ENCODE peak calls at places on chromosomes 7 and 10, in six cellular contexts. One of them, this sample, is unnamed.

GRCh38 chr7:519974-520458 is 370 bp upstream of the PDGFA start:
- DNase-seq in OCI-LY7: no peak
- DNase-seq in stomach: peak; percentile 63
- DNase-seq in GM12878: no peak
- DNase-seq in PC-3: peak; percentile 57
- DNase-seq in psoas muscle: peak; percentile 81
- DNase-seq in this sample: no peak

GRCh38 chr10:133161486-133162051 is 1.6 kb downstream of the KNDC1 start:
- DNase-seq in OCI-LY7: no peak
- DNase-seq in stomach: no peak
- DNase-seq in GM12878: no peak
- DNase-seq in PC-3: peak; percentile 4
- DNase-seq in psoas muscle: no peak
- DNase-seq in this sample: no peak

GRCh38 chr7:36487756-36488336 is 98.2 kb downstream of the ANLN start:
- DNase-seq in OCI-LY7: peak; percentile 39
- DNase-seq in stomach: no peak
- DNase-seq in GM12878: peak; percentile 21
- DNase-seq in PC-3: peak; percentile 81
- DNase-seq in psoas muscle: no peak
- DNase-seq in this sample: peak; percentile 60

GRCh38 chr7:17103984-17104383 is 194.5 kb upstream of the AHR start:
- DNase-seq in OCI-LY7: no peak
- DNase-seq in stomach: no peak
- DNase-seq in GM12878: no peak
- DNase-seq in PC-3: no peak
- DNase-seq in psoas muscle: no peak
- DNase-seq in this sample: no peak

GRCh38 chr10:374354-374753 is 239.1 kb downstream of the ZMYND11 start:
- DNase-seq in OCI-LY7: no peak
- DNase-seq in stomach: no peak
- DNase-seq in GM12878: no peak
- DNase-seq in PC-3: no peak
- DNase-seq in psoas muscle: no peak
- DNase-seq in this sample: no peak

GRCh38 chr7:22357311-22358175 is 589 bp upstream of the RAPGEF5 start:
- DNase-seq in OCI-LY7: no peak
- DNase-seq in stomach: no peak
- DNase-seq in GM12878: no peak
- DNase-seq in PC-3: peak; percentile 64
- DNase-seq in psoas muscle: no peak
- DNase-seq in this sample: peak; percentile 80

GRCh38 chr10:62079885-62080559 is 178.5 kb downstream of the ARID5B start:
- DNase-seq in OCI-LY7: peak; percentile 68
- DNase-seq in stomach: no peak
- DNase-seq in GM12878: peak; percentile 69
- DNase-seq in PC-3: no peak
- DNase-seq in psoas muscle: no peak
- DNase-seq in this sample: no peak

GRCh38 chr10:128137877-128138276 is 11.7 kb upstream of the MKI67 start:
- DNase-seq in OCI-LY7: no peak
- DNase-seq in stomach: no peak
- DNase-seq in GM12878: no peak
- DNase-seq in PC-3: no peak
- DNase-seq in psoas muscle: no peak
- DNase-seq in this sample: peak; percentile 14

GRCh38 chr7:101166909-101167644 is 1.7 kb upstream of the VGF start:
- DNase-seq in OCI-LY7: no peak
- DNase-seq in stomach: no peak
- DNase-seq in GM12878: no peak
- DNase-seq in PC-3: no peak
- DNase-seq in psoas muscle: no peak
- DNase-seq in this sample: no peak

GRCh38 chr10:98205351-98205750 is 62.6 kb downstream of the LOXL4 start:
- DNase-seq in OCI-LY7: no peak
- DNase-seq in stomach: no peak
- DNase-seq in GM12878: no peak
- DNase-seq in PC-3: no peak
- DNase-seq in psoas muscle: no peak
- DNase-seq in this sample: no peak

GRCh38 chr7:34454381-34454780 is 203.6 kb upstream of the NPSR1 start:
- DNase-seq in OCI-LY7: no peak
- DNase-seq in stomach: no peak
- DNase-seq in GM12878: no peak
- DNase-seq in PC-3: no peak
- DNase-seq in psoas muscle: no peak
- DNase-seq in this sample: no peak

GRCh38 chr7:3598855-3599254 is 297.8 kb downstream of the SDK1 start:
- DNase-seq in OCI-LY7: no peak
- DNase-seq in stomach: no peak
- DNase-seq in GM12878: no peak
- DNase-seq in PC-3: no peak
- DNase-seq in psoas muscle: no peak
- DNase-seq in this sample: no peak

DNA sequence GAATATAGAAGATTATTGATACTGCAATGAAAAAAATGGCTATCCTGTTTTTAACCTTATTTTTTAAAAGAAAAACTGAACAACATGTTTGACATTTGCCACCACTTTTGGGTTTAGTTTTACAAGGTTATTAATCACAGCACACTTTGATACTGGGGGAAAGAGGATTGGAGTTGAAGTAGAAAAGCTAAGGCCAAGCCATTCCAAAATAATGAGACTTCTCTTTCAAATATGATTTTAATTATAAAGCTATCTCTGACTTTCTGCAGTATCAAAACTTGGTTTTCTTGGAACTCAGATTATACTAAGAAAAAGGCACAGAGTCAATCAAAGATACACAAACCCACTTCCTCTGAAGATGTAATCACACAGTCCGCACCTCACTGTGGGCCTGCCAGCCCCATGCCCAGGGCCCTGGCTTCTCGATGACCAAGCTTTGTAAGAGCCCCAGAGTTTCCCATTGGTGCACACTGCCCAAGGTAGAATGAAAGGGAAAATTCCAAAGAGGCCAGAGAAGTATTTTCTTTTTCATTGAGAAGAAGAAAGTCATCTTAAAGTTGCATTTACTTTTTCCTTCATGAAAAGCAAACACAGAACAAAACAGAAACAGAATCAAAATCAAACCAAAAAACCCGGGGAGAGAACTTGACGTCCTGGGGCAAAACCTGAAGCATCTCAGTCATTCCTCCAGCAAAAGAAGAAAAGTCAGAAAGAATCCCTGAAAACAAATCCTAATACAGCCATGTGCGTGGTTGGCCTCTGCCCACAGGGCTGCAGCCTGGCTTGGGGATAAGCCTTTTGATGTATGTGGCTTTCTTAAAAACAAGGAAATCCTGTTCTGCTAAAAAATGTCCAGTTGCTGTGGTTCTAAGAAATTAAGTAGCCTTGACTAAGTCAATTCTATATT is 187.7 kb upstream of the KLF6 start:
- DNase-seq in OCI-LY7: no peak
- DNase-seq in stomach: no peak
- DNase-seq in GM12878: no peak
- DNase-seq in PC-3: no peak
- DNase-seq in psoas muscle: no peak
- DNase-seq in this sample: peak; percentile 48
- H3K27ac ChIP-seq in OCI-LY7: no peak overlapping the region
- H3K27ac ChIP-seq in stomach: no peak overlapping the region
- H3K27ac ChIP-seq in GM12878: no peak overlapping the region
- H3K27ac ChIP-seq in PC-3: no peak overlapping the region
- H3K27ac ChIP-seq in psoas muscle: no peak overlapping the region
- H3K27ac ChIP-seq in this sample: peak overlapping the region; percentile 79

GRCh38 chr7:96414931-96415292 is 93.0 kb upstream of the SLC25A13 start:
- DNase-seq in OCI-LY7: peak; percentile 53
- DNase-seq in stomach: no peak
- DNase-seq in GM12878: peak; percentile 7
- DNase-seq in PC-3: peak; percentile 72
- DNase-seq in psoas muscle: no peak
- DNase-seq in this sample: peak; percentile 60

GRCh38 chr7:96417784-96418183 is 95.9 kb upstream of the SLC25A13 start:
- DNase-seq in OCI-LY7: no peak
- DNase-seq in stomach: no peak
- DNase-seq in GM12878: no peak
- DNase-seq in PC-3: no peak
- DNase-seq in psoas muscle: no peak
- DNase-seq in this sample: no peak

GRCh38 chr7:96415293-96415940 is 93.5 kb upstream of the SLC25A13 start:
- DNase-seq in OCI-LY7: no peak
- DNase-seq in stomach: peak; percentile 42
- DNase-seq in GM12878: no peak
- DNase-seq in PC-3: no peak
- DNase-seq in psoas muscle: no peak
- DNase-seq in this sample: peak; percentile 63

GRCh38 chr7:96418600-96418999 is 96.7 kb upstream of the SLC25A13 start:
- DNase-seq in OCI-LY7: no peak
- DNase-seq in stomach: no peak
- DNase-seq in GM12878: no peak
- DNase-seq in PC-3: no peak
- DNase-seq in psoas muscle: no peak
- DNase-seq in this sample: no peak

GRCh38 chr7:96416599-96416998 is 94.7 kb upstream of the SLC25A13 start:
- DNase-seq in OCI-LY7: no peak
- DNase-seq in stomach: no peak
- DNase-seq in GM12878: no peak
- DNase-seq in PC-3: no peak
- DNase-seq in psoas muscle: no peak
- DNase-seq in this sample: no peak
- H3K36me3 ChIP-seq in OCI-LY7: no peaks in the 10 kb centered on the region
- H3K36me3 ChIP-seq in stomach: no peaks in the 10 kb centered on the region
- H3K36me3 ChIP-seq in GM12878: no peaks in the 10 kb centered on the region
- H3K36me3 ChIP-seq in PC-3: no peaks in the 10 kb centered on the region
- H3K36me3 ChIP-seq in psoas muscle: no peaks in the 10 kb centered on the region
- H3K36me3 ChIP-seq in this sample: no peaks in the 10 kb centered on the region

DNA sequence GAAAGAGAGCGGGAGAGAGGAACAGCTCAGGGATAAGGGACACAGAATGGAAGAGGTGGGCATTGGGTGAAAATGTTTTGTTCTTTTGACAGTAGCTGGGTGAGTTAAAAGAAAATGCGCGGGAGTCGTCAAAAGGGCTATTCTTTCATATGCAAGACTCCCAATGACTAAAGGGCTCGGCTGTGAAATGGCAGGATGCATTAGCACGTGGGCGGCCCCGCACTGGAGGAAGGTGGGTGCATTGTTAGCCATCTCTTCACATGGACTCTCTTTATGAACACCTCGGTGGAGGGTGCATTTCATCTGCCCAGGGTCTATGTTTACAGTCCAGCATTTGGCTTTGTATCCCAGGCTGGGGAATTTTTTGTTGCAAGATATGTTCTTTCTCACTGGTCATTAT is 49.5 kb downstream of the NRAP start:
- DNase-seq in OCI-LY7: no peak
- DNase-seq in stomach: no peak
- DNase-seq in GM12878: no peak
- DNase-seq in PC-3: no peak
- DNase-seq in psoas muscle: no peak
- DNase-seq in this sample: no peak
- H3K9me3 ChIP-seq in OCI-LY7: no peaks in the 10 kb centered on the region
- H3K9me3 ChIP-seq in stomach: no peaks in the 10 kb centered on the region
- H3K9me3 ChIP-seq in GM12878: no peaks in the 10 kb centered on the region
- H3K9me3 ChIP-seq in PC-3: no peaks in the 10 kb centered on the region
- H3K9me3 ChIP-seq in psoas muscle: no peaks in the 10 kb centered on the region
- H3K9me3 ChIP-seq in this sample: no peaks in the 10 kb centered on the region

DNA sequence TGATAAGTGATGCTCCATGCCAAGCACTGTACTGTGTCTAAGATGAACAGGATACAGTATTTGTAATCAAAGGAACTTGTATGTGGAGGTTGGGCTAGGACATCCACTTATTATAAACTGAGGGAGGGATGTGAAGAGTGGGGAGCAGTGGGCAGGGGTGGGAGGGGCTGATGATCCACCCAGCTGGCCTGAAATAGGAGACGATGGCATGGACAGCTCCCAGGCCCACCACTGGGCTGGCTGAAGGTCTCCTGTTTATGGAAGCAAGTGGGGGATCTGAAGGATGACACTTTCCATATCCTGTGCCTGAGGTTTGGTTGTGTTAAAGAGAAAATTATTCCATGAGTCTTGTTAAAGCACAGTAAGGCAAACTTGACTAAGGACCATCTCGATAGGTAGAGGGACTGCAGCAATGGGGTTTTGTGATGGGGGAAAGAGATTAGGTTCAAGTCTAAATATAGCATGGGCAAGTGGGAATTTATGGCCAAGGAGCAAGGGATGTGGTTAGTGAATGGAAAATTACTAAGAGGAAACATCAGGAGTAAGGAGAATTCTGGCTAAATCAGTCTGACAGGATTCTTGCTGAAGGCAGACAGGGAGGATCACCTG is 124.6 kb downstream of the CCNY start:
- DNase-seq in OCI-LY7: no peak
- DNase-seq in stomach: no peak
- DNase-seq in GM12878: no peak
- DNase-seq in PC-3: no peak
- DNase-seq in psoas muscle: no peak
- DNase-seq in this sample: no peak
- H3K27ac ChIP-seq in OCI-LY7: no peak overlapping the region
- H3K27ac ChIP-seq in stomach: no peak overlapping the region
- H3K27ac ChIP-seq in GM12878: no peak overlapping the region
- H3K27ac ChIP-seq in PC-3: no peak overlapping the region
- H3K27ac ChIP-seq in psoas muscle: peak overlapping the region; percentile 17
- H3K27ac ChIP-seq in this sample: no peak overlapping the region